ENCODE peak calls at places on chromosomes 3 and 15, in four cellular contexts. T is dorsolateral prefrontal cortex, N is choroid plexus epithelial cell, J is fibroblast of pulmonary artery. M is an unnamed sample.

GRCh38 chr3:152396867-152397266 is 128.1 kb downstream of the MBNL1 start:
- DNase-seq in N (peak; percentile 65), J (peak; percentile 90), T (no peak), M (no peak)

GRCh38 chr3:128270559-128271492 is 117.5 kb downstream of the EEFSEC start:
- DNase-seq in N (no peak), J (no peak), T (no peak), M (no peak)

GRCh38 chr15:77312523-77312922 is 107.4 kb downstream of the PEAK1 start:
- DNase-seq in J (no peak), T (no peak), N (no peak), M (no peak)

GRCh38 chr3:11690863-11691833 is 47.4 kb upstream of the VGLL4 start:
- DNase-seq in N (peak; percentile 61), J (peak; percentile 44), T (no peak), M (peak; percentile 19)

GRCh38 chr3:53342353-53342752 is 5.0 kb downstream of the DCP1A start:
- DNase-seq in J (peak; percentile 64), N (peak; percentile 57), T (no peak), M (peak; percentile 28)

GRCh38 chr3:168990111-168990510 is 673.4 kb downstream of the MECOM start:
- DNase-seq in T (no peak), J (peak; percentile 58), N (peak; percentile 57), M (no peak)

GRCh38 chr15:83310521-83311456 is 26.3 kb upstream of the BNC1 start:
- DNase-seq in T (no peak), N (peak; percentile 37), J (peak; percentile 86), M (no peak)

GRCh38 chr3:112074616-112075497 is 11.3 kb upstream of the C3orf52 start:
- DNase-seq in T (no peak), N (peak; percentile 97), J (peak; percentile 94), M (peak; percentile 78)

GRCh38 chr3:50217681-50218080 is 12.6 kb downstream of the SLC38A3 start:
- DNase-seq in J (no peak), T (no peak), N (no peak), M (no peak)

GRCh38 chr15:57090460-57090859 is 172.0 kb downstream of the TCF12 start:
- DNase-seq in J (no peak), T (no peak), N (peak; percentile 11), M (no peak)

GRCh38 chr3:177177670-177178295 is 19.5 kb downstream of the TBL1XR1 start:
- DNase-seq in J (no peak), T (no peak), N (no peak), M (no peak)

GRCh38 chr3:30606301-30607031 is at the start of gene TGFBR2:
- DNase-seq in J (peak; percentile 100), N (peak; percentile 99), T (peak; percentile 89), M (peak; percentile 93)

GRCh38 chr3:57597973-57598351 is 818 bp upstream of the ARF4 start:
- DNase-seq in N (no peak), J (no peak), T (no peak), M (no peak)

GRCh38 chr3:37934631-37935289 is 55.8 kb upstream of the VILL start:
- DNase-seq in N (peak; percentile 73), T (no peak), J (peak; percentile 47), M (no peak)

GRCh38 chr3:172323894-172324590 is 124.2 kb downstream of the GHSR start:
- DNase-seq in T (no peak), J (peak; percentile 96), N (peak; percentile 87), M (peak; percentile 45)

GRCh38 chr15:90315276-90315982 is 36.7 kb upstream of the ZNF774 start:
- DNase-seq in J (peak; percentile 96), N (peak; percentile 58), T (no peak), M (peak; percentile 41)

GRCh38 chr3:55487376-55488241 is 503 bp upstream of the WNT5A start:
- DNase-seq in N (peak; percentile 86), T (peak; percentile 55), J (peak; percentile 70), M (no peak)

GRCh38 chr3:55486101-55486856 is 827 bp downstream of the WNT5A start:
- DNase-seq in N (peak; percentile 86), J (peak; percentile 79), T (peak; percentile 49), M (no peak)

GRCh38 chr3:55488398-55489055 is 1.4 kb upstream of the WNT5A start:
- DNase-seq in T (peak; percentile 79), J (peak; percentile 82), N (peak; percentile 90), M (peak; percentile 77)

GRCh38 chr3:55485208-55485791 is 1.8 kb downstream of the WNT5A start:
- DNase-seq in J (peak; percentile 89), N (peak; percentile 91), T (peak; percentile 81), M (peak; percentile 82)

GRCh38 chr3:55486857-55487375 is at the start of gene WNT5A:
- DNase-seq in T (peak; percentile 55), N (peak; percentile 67), J (peak; percentile 52), M (no peak)
- H3K4me3 ChIP-seq in T (peak within 1 kb of the TSS; percentile 59), N (peak within 1 kb of the TSS; percentile 70), J (peak within 1 kb of the TSS; percentile 88), M (peak within 1 kb of the TSS; percentile 83)

DNA sequence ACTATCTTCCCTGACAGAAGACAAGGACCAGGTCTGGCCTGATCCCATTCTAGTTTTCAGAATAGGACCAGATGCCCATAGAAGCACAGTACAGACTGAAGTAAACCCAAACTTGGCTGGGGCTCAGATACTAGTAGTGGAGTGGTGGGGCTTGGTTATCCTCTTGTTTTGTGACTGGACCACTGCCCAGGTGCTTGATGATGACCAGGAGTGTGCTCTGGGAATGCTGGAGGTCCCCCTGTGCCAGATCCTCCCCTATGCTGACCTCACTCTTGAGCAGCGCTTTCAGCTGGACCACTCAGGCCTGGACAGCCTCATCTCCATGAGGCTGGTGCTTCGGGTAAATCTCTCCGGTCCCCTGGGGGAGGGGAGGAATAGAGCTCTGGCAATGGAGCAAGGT is 36.3 kb downstream of the ESYT3 start:
- DNase-seq in J (no peak), T (no peak), N (no peak), M (no peak)
- TF ChIP-seq CTCF in J (no peak), T (no peak), N (no peak), M (no peak)

GRCh38 chr3:48555231-48555948 is 1.2 kb downstream of the PFKFB4 start:
- DNase-seq in J (no peak), T (no peak), N (no peak), M (no peak)
- H3K4me3 ChIP-seq in J (no peak overlapping the region), T (no peak overlapping the region), N (no peak overlapping the region), M (no peak overlapping the region)

GRCh38 chr15:51283026-51283425 is 55.4 kb downstream of the CYP19A1 start:
- DNase-seq in T (no peak), J (no peak), N (no peak), M (no peak)

GRCh38 chr15:51284871-51285270 is 53.5 kb downstream of the CYP19A1 start:
- DNase-seq in T (no peak), N (no peak), J (no peak), M (no peak)

GRCh38 chr15:51289290-51289689 is 49.1 kb downstream of the CYP19A1 start:
- DNase-seq in N (no peak), J (no peak), T (no peak), M (no peak)

GRCh38 chr15:51288143-51289065 is 50.0 kb downstream of the CYP19A1 start:
- DNase-seq in T (no peak), J (peak; percentile 25), N (no peak), M (no peak)

GRCh38 chr15:51286816-51287215 is 51.6 kb downstream of the CYP19A1 start:
- DNase-seq in N (no peak), J (no peak), T (no peak), M (no peak)
- TF ChIP-seq CTCF in N (peak; percentile 30), J (no peak), T (peak; percentile 33), M (peak; percentile 7)

GRCh38 chr3:80307844-80308243 is 540.0 kb upstream of the ROBO1 start:
- DNase-seq in N (no peak), T (no peak), J (no peak), M (no peak)
- H3K4me3 ChIP-seq in N (no peak overlapping the region), T (no peak overlapping the region), J (no peak overlapping the region), M (no peak overlapping the region)